ENCODE peak calls at places on chromosomes 16 and 17, in nine cellular contexts. A is stomach, W is IMR-90, G is upper lobe of left lung, P is ovary, K is heart left ventricle, Q is left ventricle myocardium inferior, X is upper lobe of right lung, D is cardiac muscle cell. E is an unnamed sample.

GRCh38 chr17:2198917-2199316 is 104.7 kb downstream of the SMG6 start:
- DNase-seq in A (no peak), X (no peak), G (no peak), D (peak; percentile 83), K (no peak), W (peak; percentile 82), P (no peak), Q (no peak), E (no peak)

GRCh38 chr16:21194771-21195301 is 16.5 kb downstream of the ZP2 start:
- DNase-seq in K (no peak), X (no peak), A (no peak), D (peak; percentile 7), G (no peak), P (no peak), Q (no peak), W (no peak), E (no peak)

GRCh38 chr17:63928172-63928666 is 3.9 kb downstream of the CD79B start:
- DNase-seq in G (no peak), A (no peak), P (no peak), W (no peak), X (no peak), K (no peak), D (no peak), Q (peak; percentile 6), E (no peak)

GRCh38 chr17:44758414-44759095 is at the start of gene ADAM11:
- DNase-seq in X (peak; percentile 57), W (no peak), D (no peak), A (no peak), K (no peak), P (no peak), Q (no peak), G (no peak), E (no peak)

GRCh38 chr17:39688945-39689344 is 1.1 kb upstream of the PGAP3 start:
- DNase-seq in W (no peak), Q (no peak), A (no peak), K (no peak), X (no peak), G (no peak), P (no peak), D (no peak), E (peak; percentile 18)

GRCh38 chr17:75163074-75163473 is 8.8 kb upstream of the JPT1 start:
- DNase-seq in K (no peak), G (no peak), W (no peak), P (no peak), D (no peak), Q (no peak), X (no peak), A (no peak), E (peak; percentile 8)

GRCh38 chr17:14398766-14399165 is 97.9 kb downstream of the HS3ST3B1 start:
- DNase-seq in A (no peak), P (no peak), K (no peak), G (no peak), Q (no peak), X (no peak), D (no peak), W (no peak), E (no peak)

GRCh38 chr17:46984892-46985291 is 5.8 kb upstream of the RPRML start:
- DNase-seq in D (no peak), X (no peak), K (no peak), Q (no peak), G (no peak), W (no peak), A (peak; percentile 60), P (no peak), E (no peak)

GRCh38 chr16:22770866-22771265 is 43.1 kb upstream of the HS3ST2 start:
- DNase-seq in W (no peak), A (no peak), X (no peak), K (no peak), P (no peak), D (no peak), Q (no peak), G (no peak), E (no peak)

GRCh38 chr17:51200846-51201245 is 34.6 kb downstream of the NME2 start:
- DNase-seq in Q (no peak), G (no peak), X (no peak), P (no peak), W (no peak), K (no peak), D (no peak), A (no peak), E (no peak)

GRCh38 chr17:297758-298157 is 54.8 kb downstream of the RPH3AL start:
- DNase-seq in G (no peak), Q (no peak), W (no peak), X (peak; percentile 55), A (no peak), K (no peak), D (no peak), P (no peak), E (no peak)

GRCh38 chr17:66520986-66521385 is 218.6 kb downstream of the PRKCA start:
- DNase-seq in D (no peak), A (no peak), G (no peak), P (no peak), Q (no peak), K (no peak), X (no peak), W (no peak), E (no peak)

GRCh38 chr16:12458591-12459400 is 344.9 kb downstream of the CPPED1 start:
- DNase-seq in K (peak; percentile 24), D (peak; percentile 13), W (no peak), G (peak; percentile 70), X (peak; percentile 76), Q (peak; percentile 25), A (no peak), P (peak; percentile 12), E (peak; percentile 30)

GRCh38 chr16:10868562-10869469 is 8.2 kb upstream of the CIITA start:
- DNase-seq in A (no peak), D (no peak), G (peak; percentile 77), X (peak; percentile 74), P (no peak), Q (peak; percentile 52), W (no peak), K (peak; percentile 75), E (peak; percentile 72)

GRCh38 chr17:50133769-50134099 is 3.8 kb upstream of the SAMD14 start:
- DNase-seq in X (peak; percentile 63), W (no peak), P (peak; percentile 70), G (no peak), K (no peak), D (no peak), A (no peak), Q (no peak), E (no peak)

GRCh38 chr17:40437095-40437732 is 6.0 kb upstream of the IGFBP4 start:
- DNase-seq in W (peak; percentile 26), G (no peak), P (no peak), X (no peak), A (no peak), D (no peak), Q (no peak), K (no peak), E (no peak)

GRCh38 chr17:16922386-16923096 is 49.4 kb downstream of the TNFRSF13B start:
- DNase-seq in K (no peak), X (peak; percentile 45), Q (no peak), P (no peak), W (peak; percentile 8), A (no peak), G (peak; percentile 31), D (no peak), E (no peak)

GRCh38 chr17:28145348-28145747 is 102.9 kb downstream of the NLK start:
- DNase-seq in X (no peak), G (no peak), W (peak; percentile 29), P (no peak), D (peak; percentile 7), A (no peak), Q (no peak), K (no peak), E (no peak)
- H3K4me3 ChIP-seq in X (no peak overlapping the region), G (no peak overlapping the region), W (no peak overlapping the region), P (no peak overlapping the region), D (no peak overlapping the region), A (no peak overlapping the region), Q (no peak overlapping the region), K (no peak overlapping the region), E (no peak overlapping the region)

GRCh38 chr17:21140911-21141310 is 14.1 kb downstream of the DHRS7B start:
- DNase-seq in W (no peak), K (no peak), D (no peak), Q (no peak), G (no peak), P (no peak), X (no peak), A (no peak), E (no peak)
- H3K9me3 ChIP-seq in W (peaks cover 2% of the 10 kb centered on the region), K (no peaks in the 10 kb centered on the region), D (no peaks in the 10 kb centered on the region), Q (no peaks in the 10 kb centered on the region), G (peaks cover 3% of the 10 kb centered on the region), P (no peaks in the 10 kb centered on the region), X (no peaks in the 10 kb centered on the region), A (no peaks in the 10 kb centered on the region), E (peaks cover 16% of the 10 kb centered on the region)

GRCh38 chr16:65178151-65178550 is 56.3 kb upstream of the CDH11 start:
- DNase-seq in X (no peak), D (peak; percentile 13), A (no peak), P (no peak), K (no peak), Q (no peak), W (peak; percentile 74), G (no peak), E (no peak)

GRCh38 chr16:65176603-65177002 is 54.7 kb upstream of the CDH11 start:
- DNase-seq in Q (peak; percentile 54), X (no peak), K (peak; percentile 60), D (peak; percentile 92), W (peak; percentile 93), P (peak; percentile 57), G (no peak), A (no peak), E (peak; percentile 16)

GRCh38 chr16:65185379-65185778 is 63.5 kb upstream of the CDH11 start:
- DNase-seq in K (no peak), G (no peak), W (no peak), Q (no peak), D (no peak), X (no peak), P (no peak), A (no peak), E (no peak)

DNA sequence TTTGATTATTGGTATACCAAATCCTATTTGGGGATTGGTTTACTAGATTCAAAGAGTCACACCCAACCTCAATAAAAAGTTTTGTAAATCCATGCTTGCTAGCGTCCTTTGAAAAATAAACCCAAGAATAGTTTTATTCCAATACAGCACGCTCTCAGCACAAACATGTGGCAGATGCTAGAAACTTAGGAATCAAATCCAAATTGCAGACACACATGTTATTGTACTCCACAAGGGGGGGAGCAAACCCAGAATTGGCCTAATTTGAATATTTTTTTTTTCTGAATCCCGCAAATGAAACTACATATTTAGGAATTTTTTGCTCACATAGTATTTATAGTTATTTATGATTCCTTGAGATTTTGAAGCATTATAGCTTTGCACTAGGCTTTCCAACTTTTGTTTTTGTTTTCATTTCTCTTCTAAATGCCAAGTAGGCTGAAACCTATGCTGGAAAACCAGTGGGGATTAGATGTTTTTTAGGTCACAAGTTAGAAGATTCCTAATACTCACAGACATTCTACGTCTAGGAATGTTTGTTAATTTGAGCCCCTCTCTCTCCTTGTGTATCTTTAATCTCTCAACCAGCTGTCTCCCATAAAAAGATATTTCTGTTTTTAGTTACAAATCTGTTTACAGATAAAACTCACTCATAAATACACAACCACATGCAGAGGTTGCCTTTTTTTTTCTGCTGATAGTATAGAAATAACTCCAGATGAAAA is 59.3 kb upstream of the CDH11 start:
- DNase-seq in Q (no peak), W (no peak), K (no peak), P (no peak), A (no peak), X (no peak), D (peak; percentile 14), G (no peak), E (no peak)
- TF ChIP-seq CTCF in Q (no peak), W (no peak), K (no peak), P (peak; percentile 13), A (no peak), X (peak; percentile 10), D (no peak), G (no peak), E (no peak)

GRCh38 chr17:42027961-42028790 is 8.3 kb downstream of the NKIRAS2 start:
- DNase-seq in P (no peak), K (no peak), D (no peak), Q (no peak), W (no peak), X (no peak), A (peak; percentile 54), G (no peak), E (no peak)
- H3K4me3 ChIP-seq in P (no peak overlapping the region), K (no peak overlapping the region), D (no peak overlapping the region), Q (no peak overlapping the region), W (no peak overlapping the region), X (no peak overlapping the region), A (no peak overlapping the region), G (no peak overlapping the region), E (no peak overlapping the region)

E was measured in mucosa of descending colon.